ENCODE peak calls at places on chromosomes 1 and 21, in nine cellular contexts. P is A549, V is GM12891, T is GM12878, U is IMR-90, B is spleen, R is tibial nerve, O is uterus, I is breast epithelium. Z is an unnamed sample.
A peak's percentile ranks its signal among the peaks of the same experiment; 100 is the strongest.

GRCh38 chr1:203479646-203480045 is 4.0 kb downstream of the PRELP start:
- DNase-seq in P (no peak), V (no peak), T (no peak), U (peak; percentile 42), B (peak; percentile 1), R (no peak), O (no peak), I (no peak), Z (no peak)

GRCh38 chr1:198656500-198656932 is 17.7 kb downstream of the PTPRC start:
- DNase-seq in P (no peak), V (no peak), T (no peak), U (no peak), B (peak; percentile 87), R (peak; percentile 37), O (peak; percentile 15), I (peak; percentile 37), Z (no peak)

GRCh38 chr1:9908846-9909221 is 1.2 kb downstream of the CTNNBIP1 start:
- DNase-seq in P (no peak), V (no peak), T (no peak), U (no peak), B (no peak), R (no peak), O (no peak), I (no peak), Z (no peak)

GRCh38 chr1:32291145-32291707 is 657 bp upstream of the HDAC1 start:
- DNase-seq in P (peak; percentile 55), V (no peak), T (no peak), U (peak; percentile 52), B (no peak), R (no peak), O (no peak), I (no peak), Z (peak; percentile 75)

GRCh38 chr1:161374373-161374772 is 6.7 kb upstream of the CFAP126 start:
- DNase-seq in P (peak; percentile 23), V (no peak), T (no peak), U (no peak), B (no peak), R (no peak), O (no peak), I (no peak), Z (peak; percentile 23)

GRCh38 chr1:31394628-31395193 is 18.3 kb upstream of the SERINC2 start:
- DNase-seq in P (peak; percentile 78), V (peak; percentile 74), T (peak; percentile 21), U (peak; percentile 75), B (peak; percentile 92), R (peak; percentile 84), O (peak; percentile 70), I (peak; percentile 88), Z (peak; percentile 78)

GRCh38 chr1:224181453-224181810 is 1.6 kb upstream of the DEGS1 start:
- DNase-seq in P (no peak), V (no peak), T (no peak), U (no peak), B (no peak), R (no peak), O (no peak), I (no peak), Z (no peak)

GRCh38 chr1:209123601-209124000 is 459.9 kb upstream of the CAMK1G start:
- DNase-seq in P (no peak), V (no peak), T (no peak), U (no peak), B (no peak), R (no peak), O (no peak), I (no peak), Z (no peak)

GRCh38 chr1:180530501-180530900 is 28.1 kb upstream of the ACBD6 start:
- DNase-seq in P (no peak), V (no peak), T (no peak), U (peak; percentile 94), B (no peak), R (no peak), O (peak; percentile 27), I (peak; percentile 70), Z (peak; percentile 35)

GRCh38 chr21:30463713-30464112 is 16.5 kb downstream of the KRTAP19-1 start:
- DNase-seq in P (no peak), V (peak; percentile 5), T (no peak), U (no peak), B (no peak), R (no peak), O (no peak), I (no peak), Z (no peak)

GRCh38 chr1:155206891-155207577 is 663 bp downstream of the THBS3 start:
- DNase-seq in P (peak; percentile 82), V (peak; percentile 86), T (no peak), U (peak; percentile 74), B (peak; percentile 94), R (peak; percentile 94), O (peak; percentile 87), I (peak; percentile 88), Z (peak; percentile 65)
- TF ChIP-seq POLR2A in P (no peak), V (no peak), T (no peak), U (peak; percentile 21), B (no peak), R (peak; percentile 45), O (no peak), I (no peak), Z (no peak)

DNA sequence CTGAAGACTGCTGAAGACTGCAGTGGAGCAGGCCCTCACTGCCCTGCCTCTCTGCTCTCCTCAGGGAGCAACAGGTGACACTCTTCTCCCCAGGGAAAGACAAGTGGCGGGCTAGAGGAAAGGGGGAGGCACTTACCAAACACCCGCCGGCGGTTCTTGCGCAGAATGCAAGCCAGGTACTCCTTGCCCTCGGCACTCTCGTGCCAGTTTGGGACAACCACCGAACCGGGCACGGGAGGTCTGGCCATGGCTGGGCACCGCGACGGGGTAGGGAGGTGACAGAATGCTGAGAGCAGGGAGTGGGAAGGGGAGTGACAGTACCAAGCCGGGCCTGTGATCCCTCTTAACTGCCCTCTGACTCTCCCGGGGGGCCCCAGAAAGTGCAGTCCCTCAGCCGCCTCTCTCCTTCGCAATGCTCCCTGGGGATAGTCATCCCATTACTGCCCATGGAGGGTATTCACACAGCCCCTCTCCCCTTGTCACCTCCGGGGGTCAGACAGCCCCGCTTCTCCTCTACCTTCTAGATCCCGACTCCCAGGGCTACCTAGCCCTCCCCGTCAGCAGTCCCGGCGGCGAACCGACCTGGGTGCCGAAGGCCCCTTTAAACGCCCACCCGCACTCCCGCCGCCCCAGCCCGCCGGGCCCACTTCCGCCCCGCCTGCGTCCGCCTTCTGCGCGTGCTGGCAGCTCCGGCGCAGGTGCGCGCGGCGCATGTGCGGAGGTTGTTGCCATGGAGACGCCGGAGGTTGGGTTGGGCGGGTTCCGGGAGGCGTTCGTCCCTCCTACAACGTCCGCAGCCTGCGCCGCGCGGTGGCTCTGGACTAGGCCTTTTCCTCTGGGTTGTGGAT is at the start of gene CPLANE2:
- DNase-seq in P (peak; percentile 81), V (peak; percentile 94), T (peak; percentile 76), U (peak; percentile 88), B (peak; percentile 99), R (peak; percentile 92), O (peak; percentile 95), I (peak; percentile 91), Z (peak; percentile 75)
- TF ChIP-seq POLR2A in P (peak; percentile 39), V (no peak), T (peak; percentile 67), U (peak; percentile 36), B (peak; percentile 62), R (peak; percentile 60), O (no peak), I (peak; percentile 44), Z (peak; percentile 56)

GRCh38 chr1:51728611-51729155 is 111.8 kb downstream of the OSBPL9 start:
- DNase-seq in P (no peak), V (no peak), T (no peak), U (peak; percentile 10), B (peak; percentile 79), R (no peak), O (no peak), I (no peak), Z (no peak)

GRCh38 chr1:51726544-51727225 is 109.8 kb downstream of the OSBPL9 start:
- DNase-seq in P (no peak), V (no peak), T (peak; percentile 43), U (no peak), B (no peak), R (no peak), O (no peak), I (no peak), Z (no peak)

GRCh38 chr1:51731998-51732397 is 115.1 kb downstream of the OSBPL9 start:
- DNase-seq in P (no peak), V (no peak), T (no peak), U (no peak), B (no peak), R (no peak), O (no peak), I (no peak), Z (no peak)

GRCh38 chr1:51729824-51730284 is 113.0 kb downstream of the OSBPL9 start:
- DNase-seq in P (peak; percentile 33), V (no peak), T (no peak), U (peak; percentile 6), B (no peak), R (no peak), O (no peak), I (peak; percentile 26), Z (peak; percentile 23)

GRCh38 chr1:51729156-51729823 is 112.4 kb downstream of the OSBPL9 start:
- DNase-seq in P (peak; percentile 90), V (peak; percentile 91), T (peak; percentile 87), U (peak; percentile 83), B (peak; percentile 98), R (peak; percentile 53), O (peak; percentile 79), I (peak; percentile 93), Z (peak; percentile 96)
- TF ChIP-seq POLR2A in P (peak; percentile 56), V (peak; percentile 68), T (peak; percentile 94), U (peak; percentile 29), B (peak; percentile 23), R (no peak), O (no peak), I (no peak), Z (peak; percentile 62)

DNA sequence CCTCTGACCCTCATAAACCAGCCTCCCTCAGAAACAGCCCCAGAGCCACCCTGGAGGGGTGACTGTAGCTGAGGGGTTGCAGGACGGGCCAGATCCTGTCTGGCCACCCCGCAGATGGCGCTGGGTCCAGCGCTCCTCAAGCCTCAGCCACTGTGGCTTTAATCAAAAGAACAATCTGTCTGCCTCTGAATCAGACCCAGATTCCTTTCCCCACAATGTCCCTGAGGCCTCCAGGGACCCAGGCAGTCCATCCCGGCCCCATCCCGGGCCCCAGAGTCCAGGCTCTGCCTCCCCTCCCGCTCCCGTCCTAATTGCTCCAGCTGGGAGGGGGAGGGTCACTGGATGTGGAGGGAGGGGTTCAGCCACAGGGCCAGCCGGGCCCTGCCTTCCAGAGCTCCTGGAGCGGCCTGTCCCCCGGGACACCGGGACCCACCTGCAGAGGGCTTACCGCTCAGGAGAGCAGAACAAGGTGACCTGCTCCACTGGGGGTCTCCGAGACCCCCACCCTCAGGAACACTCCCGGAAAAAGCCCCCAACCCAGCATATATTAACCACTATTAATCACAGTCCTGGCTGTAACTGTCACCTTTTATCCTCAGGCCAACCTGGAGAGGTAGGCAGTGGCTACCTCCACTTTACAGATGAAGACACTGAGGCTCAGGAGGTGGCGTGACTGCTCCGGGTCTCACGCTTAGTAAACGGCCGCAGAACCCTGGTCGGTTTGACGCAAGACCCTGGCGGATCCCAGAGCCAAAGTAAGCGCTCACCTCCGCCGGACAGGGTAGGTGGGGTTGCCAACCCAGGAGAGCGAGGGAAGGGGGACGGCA is 807 bp upstream of the FBLIM1 start:
- DNase-seq in P (no peak), V (no peak), T (no peak), U (peak; percentile 12), B (no peak), R (no peak), O (no peak), I (no peak), Z (no peak)
- TF ChIP-seq POLR2A in P (no peak), V (no peak), T (no peak), U (no peak), B (no peak), R (no peak), O (no peak), I (no peak), Z (no peak)